ENCODE peak calls at places on chromosomes 13 and 19, in five cellular contexts. C, Q, L, E and H are unnamed samples.

GRCh38 chr19:7385062-7385461 is 36.3 kb downstream of the ARHGEF18 start:
- DNase-seq in C (no peak), Q (no peak), L (no peak), E (no peak), H (no peak)

GRCh38 chr13:102881819-102882686 is 36.2 kb downstream of the ERCC5 start:
- DNase-seq in C (no peak), Q (no peak), L (no peak), E (no peak), H (no peak)

GRCh38 chr19:37929512-37929911 is 22.5 kb downstream of the SIPA1L3 start:
- DNase-seq in C (no peak), Q (no peak), L (no peak), E (no peak), H (no peak)

GRCh38 chr19:823565-824121 is 1.9 kb upstream of the PLPPR3 start:
- DNase-seq in C (no peak), Q (no peak), L (no peak), E (no peak), H (no peak)

GRCh38 chr13:26475176-26476110 is 82.0 kb upstream of the WASF3 start:
- DNase-seq in C (no peak), Q (peak), L (no peak), E (peak), H (no peak)

GRCh38 chr19:55226788-55227187 is 1.8 kb downstream of the TMEM86B start:
- DNase-seq in C (no peak), Q (peak), L (no peak), E (no peak), H (no peak)

GRCh38 chr13:52686381-52686780 is 33.7 kb downstream of the SUGT1 start:
- DNase-seq in C (no peak), Q (no peak), L (no peak), E (no peak), H (no peak)

GRCh38 chr13:73059460-73060250 is 850 bp downstream of the KLF5 start:
- DNase-seq in C (no peak), Q (peak), L (peak), E (peak), H (no peak)

GRCh38 chr19:7494416-7495098 is 5.7 kb upstream of the PEX11G start:
- DNase-seq in C (peak), Q (no peak), L (no peak), E (no peak), H (no peak)

GRCh38 chr19:32876919-32877285 is 7.3 kb upstream of the SLC7A9 start:
- DNase-seq in C (no peak), Q (peak), L (peak), E (no peak), H (no peak)

GRCh38 chr13:104773775-104774174 is 1707.6 kb upstream of the SLC10A2 start:
- DNase-seq in C (no peak), Q (no peak), L (peak), E (no peak), H (no peak)

GRCh38 chr19:1074512-1075283 is 7.7 kb downstream of the ARHGAP45 start:
- DNase-seq in C (peak), Q (peak), L (no peak), E (no peak), H (no peak)

GRCh38 chr13:21043898-21044297 is 17.5 kb downstream of the LATS2 start:
- DNase-seq in C (no peak), Q (no peak), L (peak), E (no peak), H (peak)

GRCh38 chr19:51128227-51128626 is 3.5 kb downstream of the SIGLEC9 start:
- DNase-seq in C (no peak), Q (peak), L (no peak), E (no peak), H (no peak)

GRCh38 chr13:51444922-51445321 is 7.9 kb downstream of the INTS6 start:
- DNase-seq in C (no peak), Q (no peak), L (peak), E (no peak), H (no peak)

GRCh38 chr13:48790996-48791395 is 137.3 kb downstream of the CYSLTR2 start:
- DNase-seq in C (no peak), Q (no peak), L (no peak), E (no peak), H (no peak)

GRCh38 chr13:43383488-43384165 is 360.2 kb downstream of the DNAJC15 start:
- DNase-seq in C (no peak), Q (no peak), L (no peak), E (no peak), H (no peak)

GRCh38 chr13:26707122-26708006 is 53.2 kb downstream of the GPR12 start:
- DNase-seq in C (peak), Q (no peak), L (peak), E (peak), H (no peak)

GRCh38 chr13:114105351-114106225 is 26.8 kb downstream of the RASA3 start:
- DNase-seq in C (no peak), Q (peak), L (no peak), E (peak), H (no peak)

GRCh38 chr19:16741084-16741483 is 21.4 kb downstream of the NWD1 start:
- DNase-seq in C (no peak), Q (no peak), L (no peak), E (no peak), H (no peak)

GRCh38 chr13:50133277-50133953 is 118.2 kb downstream of the KCNRG start:
- DNase-seq in C (no peak), Q (no peak), L (no peak), E (peak), H (no peak)

GRCh38 chr19:8306235-8307054 is 1.7 kb downstream of the CD320 start:
- DNase-seq in C (peak), Q (no peak), L (no peak), E (peak), H (no peak)

GRCh38 chr19:58570770-58571574 is 2.2 kb downstream of the MZF1 start:
- DNase-seq in C (no peak), Q (peak), L (no peak), E (peak), H (no peak)

GRCh38 chr19:58571575-58571947 is 1.6 kb downstream of the MZF1 start:
- DNase-seq in C (no peak), Q (peak), L (no peak), E (peak), H (no peak)

GRCh38 chr19:58573658-58574164 is 576 bp upstream of the MZF1 start:
- DNase-seq in C (no peak), Q (no peak), L (no peak), E (no peak), H (no peak)

GRCh38 chr19:58572026-58572817 is 913 bp downstream of the MZF1 start:
- DNase-seq in C (no peak), Q (no peak), L (no peak), E (no peak), H (no peak)

DNA sequence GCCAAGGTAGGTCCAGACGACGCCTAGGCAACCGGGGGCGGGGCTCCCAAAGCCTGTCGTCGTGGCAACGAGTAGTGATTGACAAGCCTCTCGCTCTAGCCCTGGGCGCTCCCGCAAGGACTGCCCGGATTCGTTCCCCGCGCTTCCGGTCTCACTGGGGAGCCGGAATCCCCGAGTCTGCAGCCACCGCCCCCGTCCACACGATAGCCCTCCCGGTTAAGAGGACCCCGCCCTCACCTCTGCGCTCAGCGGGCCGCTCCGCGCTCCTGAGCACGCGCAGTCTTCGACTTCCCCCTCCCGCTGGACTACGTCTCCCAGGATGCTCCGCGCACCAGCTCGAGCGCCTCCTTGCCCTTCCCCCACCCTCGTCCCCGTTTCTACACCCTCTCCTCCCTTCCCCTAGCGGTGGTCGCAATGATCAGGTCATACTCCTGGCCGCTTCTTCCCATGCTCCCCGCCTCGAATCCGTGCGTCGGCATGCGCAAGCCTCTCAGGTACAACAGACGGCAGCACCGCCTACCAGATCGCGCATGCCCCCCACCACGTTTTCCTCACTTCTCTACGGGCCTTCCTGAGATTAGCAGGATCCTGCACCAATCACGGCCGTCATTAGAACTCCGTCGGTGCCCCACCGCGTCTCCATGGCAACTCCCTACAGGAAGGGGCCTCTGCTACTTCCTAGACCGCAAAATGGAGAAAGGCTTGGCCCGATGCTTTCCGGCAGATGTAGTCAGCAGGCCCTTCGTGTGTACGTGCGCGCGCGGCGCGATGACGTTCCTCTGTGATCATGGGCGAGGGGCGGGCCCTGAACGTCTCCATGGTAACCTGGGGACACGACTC is at the start of gene MZF1:
- DNase-seq in C (peak), Q (peak), L (peak), E (peak), H (peak)
- TF ChIP-seq CTCF in C (no peak), Q (peak), L (no peak), E (no peak), H (peak)

DNA sequence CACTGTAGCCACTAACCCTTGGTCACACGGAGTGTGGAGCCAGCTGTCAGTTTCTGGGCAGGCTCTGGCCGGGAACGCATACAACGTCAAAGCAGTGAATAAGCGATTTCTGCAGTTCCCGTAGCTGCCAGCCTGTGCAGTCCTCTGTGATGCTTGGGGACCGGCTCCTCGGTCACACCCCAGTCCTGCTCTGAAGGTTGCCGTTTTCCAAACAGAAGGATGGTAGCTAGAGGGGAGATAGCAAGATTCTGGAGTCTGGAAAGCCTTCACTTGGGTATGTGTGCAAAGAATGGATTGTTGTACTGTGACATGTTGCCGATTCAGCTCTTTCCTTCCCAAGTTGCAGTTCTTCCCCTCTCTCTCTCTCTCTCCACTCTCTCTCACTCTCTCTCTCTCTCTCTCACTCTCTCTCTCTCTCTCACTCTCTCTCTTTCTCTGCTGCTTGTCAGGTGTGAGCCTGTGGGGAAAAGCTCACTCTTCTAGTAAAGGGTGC is 38.7 kb upstream of the C1QTNF9 start:
- DNase-seq in C (peak), Q (peak), L (peak), E (no peak), H (no peak)
- TF ChIP-seq CTCF in C (no peak), Q (peak), L (no peak), E (no peak), H (no peak)

GRCh38 chr19:18520848-18521691 is 800 bp downstream of the ELL start:
- DNase-seq in C (peak), Q (peak), L (no peak), E (peak), H (no peak)

GRCh38 chr19:18523841-18524240 is 2.0 kb upstream of the ELL start:
- DNase-seq in C (no peak), Q (no peak), L (no peak), E (peak), H (no peak)

GRCh38 chr19:18521692-18522123 is at the start of gene ELL:
- DNase-seq in C (no peak), Q (no peak), L (no peak), E (no peak), H (no peak)

GRCh38 chr19:18519962-18520847 is 1.7 kb downstream of the ELL start:
- DNase-seq in C (peak), Q (peak), L (peak), E (peak), H (no peak)

DNA sequence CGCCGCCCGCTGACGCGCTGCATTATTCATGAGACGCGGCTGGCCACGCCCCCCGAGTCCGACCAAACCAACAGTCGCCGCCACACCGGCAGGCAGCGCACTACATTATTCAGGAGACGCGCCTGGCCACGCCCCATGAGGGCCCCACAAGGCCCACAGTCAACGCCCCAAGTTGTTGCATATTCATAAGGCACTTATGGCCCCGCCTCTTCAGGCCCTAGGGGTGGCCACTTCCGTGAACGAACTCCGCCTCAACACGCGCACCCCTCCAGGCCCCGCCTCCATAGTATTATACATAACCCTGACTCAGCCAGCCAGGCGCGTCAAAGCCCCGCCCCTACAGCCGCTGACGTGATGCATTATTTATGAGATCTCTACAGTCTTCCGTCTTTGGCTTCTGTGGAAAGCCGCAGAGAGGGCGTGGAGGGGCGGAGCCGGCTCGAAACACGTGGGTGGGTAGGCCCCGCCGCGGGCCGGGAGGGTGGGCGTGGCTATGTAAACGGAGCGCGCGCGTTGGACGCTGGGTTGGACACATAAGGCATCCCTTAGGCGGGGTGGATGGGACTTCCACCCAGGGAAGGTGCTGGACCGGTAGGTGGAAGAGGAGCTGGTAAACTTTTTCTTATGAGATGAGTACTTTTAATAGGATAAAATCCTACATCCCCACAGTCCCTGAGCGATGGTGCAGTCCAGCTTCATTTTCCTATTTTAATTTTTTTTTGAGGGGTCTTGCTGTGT is 423 bp upstream of the ELL start:
- DNase-seq in C (peak), Q (peak), L (peak), E (peak), H (peak)
- TF ChIP-seq CTCF in C (peak), Q (peak), L (peak), E (no peak), H (peak)

DNA sequence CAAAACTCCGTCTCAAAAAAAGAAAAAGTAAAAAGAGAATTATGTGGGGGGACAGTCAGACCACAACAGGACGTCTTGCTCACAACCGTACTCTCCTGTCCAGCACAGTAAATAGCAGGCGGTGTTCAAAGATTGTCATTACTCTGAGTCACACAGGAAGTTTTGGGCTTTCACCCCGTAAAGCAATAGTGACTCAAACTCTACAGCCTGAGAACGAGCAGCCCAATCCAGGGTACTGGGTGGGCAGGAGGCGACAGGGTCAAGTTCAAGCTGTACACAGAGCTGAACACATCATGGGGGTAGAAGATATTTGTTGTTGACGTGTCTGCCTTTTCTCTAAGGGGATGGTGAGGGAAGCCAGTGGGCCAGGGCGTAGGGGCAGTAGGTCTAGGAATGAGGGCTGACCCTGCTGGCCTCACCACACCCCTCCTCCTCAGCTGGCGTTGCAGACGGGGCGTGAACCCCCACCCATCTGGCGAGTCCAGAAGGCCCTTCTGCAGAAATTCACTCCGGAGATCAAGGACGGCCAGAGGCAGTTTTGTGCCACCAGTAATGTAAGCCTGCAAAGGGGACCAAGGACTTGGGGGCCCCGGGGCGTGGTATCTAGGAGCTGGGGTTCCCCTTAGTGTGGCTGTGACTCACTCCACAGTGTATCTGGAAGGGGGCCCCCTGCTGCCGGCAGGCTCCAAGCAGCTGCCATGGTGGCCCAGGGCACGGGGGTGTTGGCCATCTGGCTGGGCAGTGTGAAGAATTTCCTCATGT is 23.3 kb downstream of the PRR12 start:
- DNase-seq in C (no peak), Q (no peak), L (peak), E (no peak), H (no peak)
- TF ChIP-seq CTCF in C (no peak), Q (no peak), L (peak), E (no peak), H (no peak)